ENCODE peak calls at places on chromosome 14, in six cellular contexts. T, Y, B, N, W and J are unnamed samples.

GRCh38 chr14:91975763-91976162 is 28.3 kb upstream of the FBLN5 start:
- DNase-seq in T (no peak), Y (no peak), B (no peak), N (no peak), W (no peak), J (no peak)

GRCh38 chr14:23035303-23036164 is 834 bp upstream of the PSMB5 start:
- DNase-seq in T (no peak), N (no peak), Y (no peak), W (no peak), B (no peak), J (no peak)

GRCh38 chr14:84017533-84017932 is 1512.4 kb upstream of the FLRT2 start:
- DNase-seq in W (no peak), B (no peak), N (no peak), T (peak; percentile 52), Y (no peak), J (no peak)

GRCh38 chr14:90518941-90519256 is 122.1 kb downstream of the CALM1 start:
- DNase-seq in W (peak; percentile 23), B (peak; percentile 37), N (peak; percentile 51), T (no peak), Y (peak; percentile 65), J (no peak)

GRCh38 chr14:34951286-34951685 is 31.5 kb upstream of the SRP54 start:
- DNase-seq in B (no peak), Y (no peak), N (no peak), W (no peak), T (no peak), J (no peak)

GRCh38 chr14:81400852-81401251 is 728 bp upstream of the STON2 start:
- DNase-seq in B (peak; percentile 54), N (peak; percentile 42), W (no peak), T (peak; percentile 85), Y (no peak), J (peak; percentile 94)

GRCh38 chr14:76698191-76698590 is 63.1 kb upstream of the VASH1 start:
- DNase-seq in W (no peak), Y (no peak), N (no peak), B (no peak), T (no peak), J (no peak)

GRCh38 chr14:50362791-50363733 is 33.6 kb downstream of the CDKL1 start:
- DNase-seq in Y (no peak), N (no peak), W (peak; percentile 25), B (no peak), T (no peak), J (no peak)

GRCh38 chr14:77184396-77185092 is 2.9 kb downstream of the TMEM63C start:
- DNase-seq in N (no peak), Y (no peak), T (no peak), W (no peak), B (no peak), J (no peak)

GRCh38 chr14:38107216-38107631 is 100.5 kb upstream of the SSTR1 start:
- DNase-seq in Y (no peak), B (no peak), T (no peak), W (no peak), N (no peak), J (no peak)

GRCh38 chr14:65361920-65362319 is 50.6 kb upstream of the FUT8 start:
- DNase-seq in N (peak; percentile 60), T (no peak), B (no peak), W (no peak), Y (no peak), J (no peak)

GRCh38 chr14:89618821-89619551 is 202.0 kb upstream of the FOXN3 start:
- DNase-seq in B (peak; percentile 13), W (peak; percentile 54), T (peak; percentile 12), N (peak; percentile 77), Y (peak; percentile 8), J (no peak)

GRCh38 chr14:26191123-26191522 is 406.7 kb downstream of the NOVA1 start:
- DNase-seq in W (no peak), N (no peak), B (no peak), T (no peak), Y (no peak), J (no peak)

GRCh38 chr14:50345891-50346422 is 33.8 kb downstream of the DMAC2L start:
- DNase-seq in T (no peak), W (no peak), Y (no peak), N (no peak), B (no peak), J (no peak)

GRCh38 chr14:75880512-75880911 is 101.3 kb downstream of the TGFB3 start:
- DNase-seq in T (no peak), N (no peak), Y (no peak), B (no peak), W (no peak), J (no peak)

GRCh38 chr14:71515520-71515919 is 416.7 kb upstream of the RGS6 start:
- DNase-seq in W (no peak), Y (no peak), T (no peak), N (no peak), B (no peak), J (no peak)

GRCh38 chr14:61462566-61463195 is 141.3 kb downstream of the PRKCH start:
- DNase-seq in N (no peak), W (no peak), Y (no peak), B (no peak), T (no peak), J (no peak)

GRCh38 chr14:51224551-51224950 is 15.5 kb upstream of the TMX1 start:
- DNase-seq in B (no peak), T (no peak), Y (no peak), N (no peak), W (no peak), J (no peak)

GRCh38 chr14:72560331-72560730 is 333.6 kb downstream of the DPF3 start:
- DNase-seq in Y (no peak), W (no peak), T (no peak), B (no peak), N (peak; percentile 33), J (no peak)

GRCh38 chr14:29028973-29029582 is 262.5 kb downstream of the FOXG1 start:
- DNase-seq in N (no peak), Y (no peak), T (no peak), W (no peak), B (no peak), J (no peak)

GRCh38 chr14:75477881-75478280 is 44.4 kb upstream of the BATF start:
- DNase-seq in T (no peak), W (no peak), N (no peak), B (no peak), Y (no peak), J (no peak)

GRCh38 chr14:101817511-101818001 is 56.0 kb downstream of the PPP2R5C start:
- DNase-seq in T (no peak), Y (no peak), N (no peak), B (no peak), W (no peak), J (no peak)

GRCh38 chr14:101821528-101821927 is 60.0 kb downstream of the PPP2R5C start:
- DNase-seq in Y (no peak), W (no peak), N (no peak), T (no peak), B (no peak), J (no peak)

GRCh38 chr14:101819251-101819990 is 57.9 kb downstream of the PPP2R5C start:
- DNase-seq in W (no peak), N (no peak), B (no peak), Y (no peak), T (no peak), J (no peak)

GRCh38 chr14:101823081-101823480 is 61.6 kb downstream of the PPP2R5C start:
- DNase-seq in B (no peak), W (no peak), T (no peak), Y (no peak), N (no peak), J (no peak)

GRCh38 chr14:101820283-101820798 is 58.8 kb downstream of the PPP2R5C start:
- DNase-seq in T (no peak), N (no peak), Y (no peak), W (no peak), B (no peak), J (no peak)
- TF ChIP-seq POLR2AphosphoS5 in T (no peak), N (no peak), Y (no peak), W (no peak), B (no peak), J (no peak)

GRCh38 chr14:56168007-56168616 is 49.9 kb downstream of the PELI2 start:
- DNase-seq in Y (no peak), T (peak; percentile 51), N (no peak), B (no peak), W (no peak), J (no peak)
- TF ChIP-seq CTCF in Y (no peak), T (peak; percentile 22), N (no peak), B (no peak), W (no peak), J (peak; percentile 13)

DNA sequence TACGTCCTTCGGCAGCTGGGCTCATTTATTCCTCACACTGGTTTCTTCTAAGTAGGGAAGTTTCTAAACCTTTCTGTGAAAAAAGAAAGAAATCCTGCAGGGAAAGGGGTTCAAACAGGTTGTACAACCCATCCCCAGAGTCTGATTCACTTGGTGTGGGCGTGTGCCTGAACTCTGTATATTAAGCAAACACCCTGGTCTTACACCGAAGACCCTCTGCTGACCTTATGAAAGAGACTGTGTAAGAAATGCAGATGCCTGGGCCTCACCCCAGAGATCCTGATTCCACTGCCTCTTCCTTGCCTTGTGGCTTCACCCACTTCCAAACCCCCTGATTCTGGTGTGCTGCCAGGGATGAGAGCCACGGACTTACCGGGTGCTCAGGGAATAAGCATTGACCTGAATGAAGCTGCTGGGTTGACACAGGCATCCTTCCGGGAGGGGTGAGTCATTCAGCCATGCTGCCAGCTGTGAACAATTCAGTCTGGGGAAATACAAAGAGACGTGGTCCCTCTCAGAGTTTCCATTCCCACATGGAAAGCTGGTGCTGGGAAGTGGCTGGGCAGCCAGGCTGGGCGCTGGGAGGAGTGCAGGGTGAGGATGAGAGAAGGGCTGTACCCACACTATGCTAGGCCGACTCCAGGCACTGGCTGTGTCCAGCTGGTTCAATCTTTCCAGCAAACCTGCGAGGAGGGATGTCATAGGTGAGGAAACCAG is 26.5 kb upstream of the ACTN1 start:
- DNase-seq in N (peak; percentile 55), T (no peak), B (peak; percentile 47), Y (no peak), W (no peak), J (no peak)
- TF ChIP-seq POLR2AphosphoS5 in N (peak; percentile 33), T (peak; percentile 35), B (peak; percentile 19), Y (no peak), W (no peak), J (peak; percentile 62)

DNA sequence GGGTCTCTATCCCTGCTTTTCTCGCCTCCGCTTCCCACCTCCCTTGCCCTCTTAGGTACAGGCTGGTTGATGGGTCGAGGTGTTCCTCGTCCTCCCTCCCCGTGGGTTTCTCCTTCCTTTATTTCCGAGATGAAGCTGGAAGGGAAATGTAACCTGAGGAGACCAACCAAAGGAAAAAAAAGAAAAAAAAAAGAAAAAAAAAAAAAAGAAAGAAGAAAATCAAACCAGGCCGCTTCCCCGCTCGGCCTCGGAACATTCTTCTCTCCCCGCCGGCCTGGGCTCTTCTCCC is 1.7 kb upstream of the NFATC4 start:
- DNase-seq in Y (no peak), T (no peak), W (no peak), B (no peak), N (no peak), J (no peak)
- TF ChIP-seq CTCF in Y (no peak), T (no peak), W (no peak), B (no peak), N (no peak), J (no peak)